ENCODE peak calls at places on chromosomes 6 and 20, in eight cellular contexts. P, U, A, D, L, J, I and E are unnamed samples. For H3K9me3, the result is how much of the 10 kb centered on the place peaks cover.

GRCh38 chr6:90087103-90087833 is 193.0 kb downstream of the GJA10 start:
- DNase-seq in P (no peak), U (no peak), A (no peak), D (no peak), L (no peak), J (no peak), I (no peak), E (no peak)

GRCh38 chr20:11045412-11046175 is 371.8 kb upstream of the JAG1 start:
- DNase-seq in P (no peak), U (no peak), A (no peak), D (no peak), L (no peak), J (no peak), I (no peak), E (peak)

GRCh38 chr6:167747645-167748044 is 79.1 kb upstream of the AFDN start:
- DNase-seq in P (no peak), U (no peak), A (no peak), D (no peak), L (no peak), J (no peak), I (no peak), E (no peak)

GRCh38 chr20:19419420-19419819 is 207.0 kb downstream of the SLC24A3 start:
- DNase-seq in P (no peak), U (no peak), A (no peak), D (no peak), L (no peak), J (no peak), I (no peak), E (no peak)

GRCh38 chr6:18431581-18431980 is 44.4 kb downstream of the RNF144B start:
- DNase-seq in P (no peak), U (no peak), A (no peak), D (no peak), L (no peak), J (no peak), I (no peak), E (no peak)

GRCh38 chr20:58629213-58629575 is 21.9 kb upstream of the STX16 start:
- DNase-seq in P (no peak), U (no peak), A (no peak), D (no peak), L (no peak), J (no peak), I (no peak), E (no peak)

GRCh38 chr6:118284736-118285360 is 263.2 kb upstream of the PLN start:
- DNase-seq in P (no peak), U (no peak), A (no peak), D (no peak), L (no peak), J (no peak), I (no peak), E (no peak)

GRCh38 chr20:46210672-46211330 is 92.7 kb downstream of the CD40 start:
- DNase-seq in P (no peak), U (no peak), A (no peak), D (no peak), L (no peak), J (no peak), I (no peak), E (no peak)

GRCh38 chr20:50100552-50100951 is 12.4 kb downstream of the UBE2V1 start:
- DNase-seq in P (no peak), U (no peak), A (no peak), D (no peak), L (no peak), J (no peak), I (no peak), E (no peak)

GRCh38 chr6:13248053-13248452 is 80.3 kb downstream of the TBC1D7 start:
- DNase-seq in P (peak), U (no peak), A (no peak), D (no peak), L (no peak), J (no peak), I (no peak), E (no peak)

GRCh38 chr20:41609476-41609875 is 8.7 kb downstream of the CHD6 start:
- DNase-seq in P (no peak), U (no peak), A (no peak), D (no peak), L (no peak), J (no peak), I (no peak), E (no peak)

GRCh38 chr20:62946918-62947317 is 5.6 kb upstream of the SLC17A9 start:
- DNase-seq in P (no peak), U (no peak), A (no peak), D (peak), L (no peak), J (no peak), I (peak), E (no peak)

GRCh38 chr6:11343963-11344714 is 111.7 kb upstream of the NEDD9 start:
- DNase-seq in P (peak), U (no peak), A (no peak), D (no peak), L (no peak), J (no peak), I (peak), E (peak)

GRCh38 chr6:122755901-122756300 is 23.6 kb upstream of the FABP7 start:
- DNase-seq in P (no peak), U (peak), A (no peak), D (no peak), L (no peak), J (no peak), I (no peak), E (no peak)

GRCh38 chr6:46454691-46455090 is 36.6 kb downstream of the RCAN2 start:
- DNase-seq in P (no peak), U (no peak), A (no peak), D (no peak), L (no peak), J (no peak), I (no peak), E (no peak)

GRCh38 chr20:53926428-53927028 is 143.9 kb downstream of the BCAS1 start:
- DNase-seq in P (peak), U (no peak), A (no peak), D (no peak), L (peak), J (no peak), I (peak), E (peak)
- H3K4me3 ChIP-seq in P (no peak), U (no peak), A (no peak), D (no peak), L (peak), J (no peak), I (no peak), E (no peak)

DNA sequence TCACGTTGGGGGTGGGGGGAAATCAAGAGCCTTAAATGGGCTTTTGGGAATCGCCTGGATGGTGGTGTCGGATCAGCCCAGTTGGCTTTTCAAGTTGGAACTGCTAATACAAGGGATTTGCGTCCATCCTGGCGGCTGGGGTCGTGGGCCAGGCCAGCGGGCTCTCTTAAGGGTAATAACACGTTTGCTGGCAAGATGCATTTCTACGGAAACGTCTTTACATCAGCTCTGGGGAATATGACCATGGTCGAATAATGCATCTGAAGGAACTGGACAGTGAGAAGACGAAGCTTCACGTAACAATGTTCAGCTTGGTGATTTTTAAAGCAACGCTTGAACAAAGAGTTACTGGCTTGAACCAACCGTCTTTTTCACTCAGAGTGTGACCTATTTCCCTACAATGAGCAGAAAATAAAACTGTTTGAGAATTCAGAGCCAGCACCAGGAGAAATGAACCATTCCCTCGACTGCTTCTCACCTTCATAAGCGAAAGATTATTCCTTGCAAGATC is 1.6 kb upstream of the MARCKS start:
- DNase-seq in P (peak), U (no peak), A (peak), D (peak), L (no peak), J (peak), I (no peak), E (peak)
- TF ChIP-seq EP300 in P (no peak), U (no peak), A (no peak), D (no peak), L (no peak), J (no peak), I (no peak), E (no peak)

DNA sequence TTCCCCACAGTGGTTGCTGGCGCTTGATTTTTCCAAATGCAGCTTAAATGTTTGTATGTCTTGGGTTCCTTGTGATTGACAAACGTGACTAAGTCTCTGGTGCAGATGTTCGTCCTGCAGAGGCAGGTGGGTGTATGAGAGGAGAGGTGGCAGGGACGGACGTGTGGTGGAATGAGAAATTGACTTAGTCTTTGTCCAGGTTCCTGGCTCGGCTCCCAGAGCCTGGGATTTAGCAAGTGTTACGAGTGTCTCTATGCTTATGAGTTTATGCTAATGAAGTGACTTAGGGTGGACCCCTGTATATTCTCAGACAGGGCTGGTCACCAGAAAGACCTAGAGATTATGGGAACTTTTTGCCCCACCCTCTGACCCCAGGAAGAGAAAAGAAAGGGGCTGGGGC is 361.8 kb downstream of the CDH4 start:
- DNase-seq in P (no peak), U (no peak), A (no peak), D (no peak), L (no peak), J (no peak), I (no peak), E (no peak)
- H3K9me3 ChIP-seq in P (under half), U (under half), A (under half), D (under half), L (under half), J (under half), I (under half), E (under half)

DNA sequence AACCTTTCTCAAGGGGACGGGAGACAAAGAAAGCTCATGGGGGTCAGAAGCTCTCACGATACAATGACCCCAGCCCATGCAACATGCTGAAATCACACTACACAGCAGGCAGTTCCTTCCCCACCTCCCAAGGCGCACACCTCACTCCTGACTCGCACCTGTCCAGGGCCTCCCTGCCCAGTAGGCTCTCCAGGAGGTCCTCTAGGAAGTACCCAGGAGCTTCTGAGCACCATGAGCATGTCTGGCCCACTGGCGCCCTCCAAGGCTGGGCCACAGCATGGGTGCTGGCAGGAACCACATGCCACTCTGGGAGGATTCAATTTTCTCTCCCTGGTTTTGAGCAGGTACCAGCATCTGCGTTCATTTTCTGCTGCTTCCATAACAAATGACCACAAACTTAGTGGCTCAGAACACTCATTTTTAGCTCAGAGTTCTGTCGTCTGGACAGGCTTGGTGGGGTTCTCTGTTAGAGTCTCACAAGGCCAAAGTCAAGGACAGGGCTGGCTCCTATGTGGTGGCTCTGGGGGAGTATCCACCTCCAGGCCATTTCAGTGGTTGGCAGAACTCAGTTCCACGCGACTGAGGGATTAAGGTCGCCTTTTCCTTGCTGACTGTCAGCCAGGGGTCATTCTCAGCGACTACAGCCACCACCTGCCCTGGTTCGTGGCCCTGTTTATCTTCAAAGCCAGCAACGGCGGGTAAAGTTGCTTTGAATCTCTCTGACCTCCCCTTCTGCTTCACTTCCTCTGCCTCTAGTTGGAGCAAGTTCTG is 32.7 kb downstream of the ACSS1 start:
- DNase-seq in P (no peak), U (no peak), A (no peak), D (peak), L (no peak), J (peak), I (peak), E (peak)
- H3K4me3 ChIP-seq in P (no peak), U (no peak), A (no peak), D (no peak), L (no peak), J (no peak), I (no peak), E (no peak)

GRCh38 chr6:144284753-144285547 is at the start of gene UTRN:
- DNase-seq in P (peak), U (no peak), A (peak), D (peak), L (no peak), J (peak), I (peak), E (peak)

GRCh38 chr6:144289006-144289405 is 3.9 kb downstream of the UTRN start:
- DNase-seq in P (no peak), U (no peak), A (no peak), D (no peak), L (no peak), J (no peak), I (no peak), E (no peak)

GRCh38 chr6:144285548-144285797 is 338 bp downstream of the UTRN start:
- DNase-seq in P (peak), U (no peak), A (no peak), D (peak), L (no peak), J (no peak), I (no peak), E (no peak)

GRCh38 chr6:144285798-144286502 is 815 bp downstream of the UTRN start:
- DNase-seq in P (peak), U (no peak), A (peak), D (peak), L (no peak), J (peak), I (peak), E (peak)

GRCh38 chr6:144286503-144287393 is 1.6 kb downstream of the UTRN start:
- DNase-seq in P (peak), U (no peak), A (peak), D (peak), L (no peak), J (peak), I (peak), E (peak)
- TF ChIP-seq EP300 in P (no peak), U (no peak), A (no peak), D (no peak), L (no peak), J (no peak), I (no peak), E (no peak)